ENCODE peak calls at places on chromosomes 16 and 17, in nine cellular contexts. S, H, B, I, E, Q, X, J and N are unnamed samples.

GRCh38 chr17:46876353-46876887 is 25.0 kb downstream of the WNT9B start:
- DNase-seq in I (peak; percentile 39), Q (no peak), S (peak; percentile 48), E (no peak), B (no peak), J (peak; percentile 23), X (no peak), H (no peak), N (no peak)

GRCh38 chr17:28372203-28372944 is 880 bp downstream of the SARM1 start:
- DNase-seq in B (peak; percentile 24), J (peak; percentile 47), E (no peak), X (no peak), I (no peak), Q (no peak), H (no peak), S (peak; percentile 55), N (peak; percentile 46)

GRCh38 chr16:66427036-66427446 is at the start of gene BEAN1:
- DNase-seq in H (no peak), E (no peak), Q (no peak), X (no peak), B (no peak), S (no peak), I (peak; percentile 44), J (peak; percentile 51), N (peak; percentile 21)

GRCh38 chr16:13767215-13767614 is 152.7 kb upstream of the ERCC4 start:
- DNase-seq in S (no peak), Q (no peak), H (no peak), I (peak; percentile 49), E (no peak), J (no peak), X (no peak), B (no peak), N (no peak)

GRCh38 chr17:27462149-27462548 is 5.9 kb downstream of the KSR1 start:
- DNase-seq in E (no peak), B (no peak), J (no peak), X (no peak), I (no peak), Q (no peak), S (no peak), H (no peak), N (no peak)

GRCh38 chr16:88468289-88469129 is 15.4 kb downstream of the ZFPM1 start:
- DNase-seq in I (no peak), X (no peak), B (no peak), H (no peak), Q (no peak), J (peak; percentile 62), E (peak; percentile 21), S (peak; percentile 24), N (peak; percentile 17)

GRCh38 chr17:55806745-55807466 is 56.1 kb downstream of the PCTP start:
- DNase-seq in S (no peak), H (no peak), B (no peak), J (no peak), Q (no peak), E (no peak), I (no peak), X (no peak), N (no peak)

GRCh38 chr16:15434425-15435215 is at the start of gene BMERB1:
- DNase-seq in X (peak; percentile 50), B (peak; percentile 77), I (peak; percentile 66), H (peak; percentile 30), E (no peak), J (peak; percentile 86), S (peak; percentile 34), Q (peak; percentile 84), N (peak; percentile 68)

GRCh38 chr17:74454197-74455024 is 12.0 kb upstream of the CD300A start:
- DNase-seq in J (peak; percentile 92), Q (peak; percentile 86), I (no peak), X (no peak), B (peak; percentile 79), S (no peak), E (no peak), H (no peak), N (no peak)

GRCh38 chr16:11276880-11277593 is 757 bp upstream of the PRM2 start:
- DNase-seq in S (no peak), Q (no peak), E (no peak), I (no peak), H (no peak), J (no peak), B (no peak), X (no peak), N (no peak)

GRCh38 chr16:26019406-26019805 is 327.6 kb downstream of the HS3ST4 start:
- DNase-seq in I (no peak), J (no peak), S (no peak), Q (no peak), H (no peak), E (no peak), X (no peak), B (no peak), N (no peak)

GRCh38 chr16:3094289-3095027 is 4.6 kb downstream of the ZSCAN10 start:
- DNase-seq in I (peak; percentile 41), S (peak; percentile 77), Q (peak; percentile 65), B (peak; percentile 69), H (no peak), E (no peak), J (peak; percentile 37), X (no peak), N (peak; percentile 39)

GRCh38 chr16:2963611-2964415 is at the start of gene KREMEN2:
- DNase-seq in H (no peak), J (peak; percentile 76), Q (peak; percentile 73), B (no peak), E (no peak), X (no peak), S (no peak), I (peak; percentile 50), N (peak; percentile 50)